ENCODE peak calls at places on chromosomes 11 and 22, in five cellular contexts. L is Peyer's patch, U is prostate gland, J is psoas muscle, S is ascending aorta. Y is an unnamed sample.

GRCh38 chr11:910044-910588 is 494 bp downstream of the CHID1 start:
- DNase-seq in S (no peak), U (no peak), J (no peak), L (no peak), Y (no peak)

GRCh38 chr22:48370508-48371325 is 1457.0 kb downstream of the BRD1 start:
- DNase-seq in L (no peak), S (no peak), J (no peak), U (no peak), Y (peak)

GRCh38 chr11:79321282-79321681 is 119.5 kb downstream of the TENM4 start:
- DNase-seq in U (no peak), J (no peak), S (no peak), L (no peak), Y (peak)

GRCh38 chr22:29396126-29396525 is 7.8 kb upstream of the AP1B1 start:
- DNase-seq in S (no peak), U (no peak), J (no peak), L (no peak), Y (no peak)

GRCh38 chr11:76149713-76150112 is 56.6 kb downstream of the WNT11 start:
- DNase-seq in U (no peak), J (no peak), S (no peak), L (no peak), Y (no peak)

GRCh38 chr11:94199367-94200130 is 70.9 kb downstream of the PANX1 start:
- DNase-seq in L (no peak), S (no peak), U (no peak), J (no peak), Y (peak)

GRCh38 chr11:79413258-79413657 is 27.6 kb downstream of the TENM4 start:
- DNase-seq in S (peak), L (peak), U (no peak), J (peak), Y (peak)

GRCh38 chr11:134497586-134497985 is 85.5 kb upstream of the B3GAT1 start:
- DNase-seq in U (peak), L (peak), S (no peak), J (no peak), Y (no peak)

GRCh38 chr11:7577883-7578242 is 64.1 kb downstream of the PPFIBP2 start:
- DNase-seq in S (no peak), U (peak), J (no peak), L (no peak), Y (peak)

GRCh38 chr11:93500759-93501158 is 42.4 kb downstream of the SMCO4 start:
- DNase-seq in L (no peak), S (no peak), U (no peak), J (no peak), Y (no peak)

GRCh38 chr11:33135768-33136443 is 25.4 kb downstream of the CSTF3 start:
- DNase-seq in U (no peak), L (no peak), J (no peak), S (no peak), Y (no peak)

GRCh38 chr22:26689553-26690301 is 32.3 kb downstream of the MIAT start:
- DNase-seq in J (no peak), U (no peak), S (no peak), L (no peak), Y (no peak)

GRCh38 chr11:2805388-2806057 is 80.1 kb downstream of the CDKN1C start:
- DNase-seq in U (no peak), L (peak), S (no peak), J (peak), Y (no peak)

GRCh38 chr11:34044664-34045485 is 6.7 kb upstream of the CAPRIN1 start:
- DNase-seq in J (peak), L (no peak), U (no peak), S (no peak), Y (peak)

GRCh38 chr11:83456075-83456474 is 169.9 kb upstream of the CCDC90B start:
- DNase-seq in S (no peak), U (no peak), J (no peak), L (no peak), Y (no peak)

GRCh38 chr11:35223429-35223828 is 84.5 kb downstream of the CD44 start:
- DNase-seq in U (no peak), S (no peak), L (no peak), J (no peak), Y (peak)

GRCh38 chr11:125871391-125872137 is 15.9 kb upstream of the HYLS1 start:
- DNase-seq in U (no peak), J (no peak), S (no peak), L (no peak), Y (peak)

GRCh38 chr22:17890245-17890671 is 116.0 kb upstream of the BID start:
- DNase-seq in U (no peak), L (no peak), J (peak), S (no peak), Y (no peak)

GRCh38 chr11:64409278-64409677 is 50.3 kb downstream of the RPS6KA4 start:
- DNase-seq in U (no peak), J (no peak), S (no peak), L (no peak), Y (no peak)

GRCh38 chr22:22462813-22463567 is 45.6 kb downstream of the ZNF280B start:
- DNase-seq in L (no peak), J (no peak), S (no peak), U (no peak), Y (no peak)

GRCh38 chr11:20026629-20027545 is 133.4 kb downstream of the DBX1 start:
- DNase-seq in J (no peak), U (no peak), L (no peak), S (no peak), Y (no peak)

GRCh38 chr11:17744151-17744940 is 9.8 kb downstream of the KCNC1 start:
- DNase-seq in U (no peak), S (no peak), J (no peak), L (no peak), Y (no peak)

GRCh38 chr11:73661035-73661628 is 14.8 kb downstream of the PLEKHB1 start:
- DNase-seq in U (peak), J (peak), L (peak), S (peak), Y (peak)
- H3K4me3 ChIP-seq in U (peak), J (peak), L (no peak), S (peak), Y (peak)

GRCh38 chr11:70230840-70231710 is 28.0 kb downstream of the FADD start:
- DNase-seq in J (no peak), L (no peak), S (no peak), U (no peak), Y (no peak)

GRCh38 chr11:70229737-70230136 is 26.6 kb downstream of the FADD start:
- DNase-seq in J (no peak), S (no peak), U (no peak), L (no peak), Y (no peak)

GRCh38 chr11:70230151-70230839 is 27.2 kb downstream of the FADD start:
- DNase-seq in L (no peak), J (no peak), U (no peak), S (no peak), Y (peak)

GRCh38 chr11:70225629-70226582 is 22.8 kb downstream of the FADD start:
- DNase-seq in S (no peak), U (no peak), L (no peak), J (peak), Y (no peak)

DNA sequence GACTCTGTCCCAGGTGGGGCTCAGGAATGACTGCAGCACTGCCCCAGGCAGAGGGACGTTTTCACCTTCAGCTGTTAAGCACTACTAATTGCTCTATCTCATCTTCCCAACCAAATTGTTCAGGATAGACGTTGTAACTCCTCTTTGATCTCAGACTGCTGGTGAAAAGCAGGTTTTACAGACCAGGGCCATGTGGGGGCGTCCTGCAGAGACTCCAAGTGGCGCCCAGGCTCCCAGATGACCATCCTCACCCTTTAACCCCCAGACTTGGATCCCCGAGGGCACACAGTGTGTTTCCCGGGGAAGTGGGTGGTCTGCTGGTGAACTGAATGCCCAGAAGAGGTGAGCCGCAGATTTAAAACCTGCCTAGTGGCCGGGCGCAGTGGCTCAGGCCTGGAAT is 23.9 kb downstream of the FADD start:
- DNase-seq in U (no peak), J (no peak), S (no peak), L (no peak), Y (no peak)
- TF ChIP-seq CTCF in U (no peak), J (no peak), S (no peak), L (no peak), Y (no peak)

DNA sequence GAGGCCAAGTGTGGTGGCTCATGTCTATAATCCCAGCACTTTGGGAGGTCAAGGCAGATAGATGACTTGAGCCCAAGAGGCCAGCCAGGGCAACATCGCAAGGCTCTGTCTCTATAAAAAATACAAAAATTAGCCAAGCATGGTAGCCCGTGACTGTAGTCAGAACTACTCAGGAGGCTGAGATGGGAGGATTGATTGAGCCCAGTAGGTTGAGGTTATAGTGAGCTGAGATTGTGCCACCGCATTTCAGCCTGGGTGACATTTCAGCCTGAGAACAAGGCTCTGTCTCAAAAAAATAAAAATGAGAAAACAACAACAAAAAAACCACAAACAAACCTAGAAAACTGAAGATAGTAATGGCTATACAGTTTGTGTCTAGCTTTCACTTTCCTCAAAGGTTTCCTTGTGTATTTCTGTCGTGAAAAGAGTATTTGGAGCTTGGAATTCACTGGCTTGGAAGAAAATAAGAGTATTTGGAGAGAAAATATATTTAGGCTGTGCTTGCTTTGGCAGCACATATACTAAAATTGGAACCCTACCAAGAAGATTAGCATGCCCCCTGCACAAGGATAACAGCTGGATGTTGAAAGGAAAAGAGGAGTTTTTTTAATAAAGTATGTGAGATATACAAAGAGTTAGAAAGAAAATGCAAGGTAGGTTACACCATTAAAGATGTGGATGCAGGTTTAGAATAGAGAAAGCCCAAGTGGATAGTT is 3.9 kb upstream of the BIRC3 start:
- DNase-seq in L (no peak), J (no peak), U (no peak), S (no peak), Y (no peak)
- H3K4me3 ChIP-seq in L (no peak), J (peak), U (no peak), S (peak), Y (peak)

DNA sequence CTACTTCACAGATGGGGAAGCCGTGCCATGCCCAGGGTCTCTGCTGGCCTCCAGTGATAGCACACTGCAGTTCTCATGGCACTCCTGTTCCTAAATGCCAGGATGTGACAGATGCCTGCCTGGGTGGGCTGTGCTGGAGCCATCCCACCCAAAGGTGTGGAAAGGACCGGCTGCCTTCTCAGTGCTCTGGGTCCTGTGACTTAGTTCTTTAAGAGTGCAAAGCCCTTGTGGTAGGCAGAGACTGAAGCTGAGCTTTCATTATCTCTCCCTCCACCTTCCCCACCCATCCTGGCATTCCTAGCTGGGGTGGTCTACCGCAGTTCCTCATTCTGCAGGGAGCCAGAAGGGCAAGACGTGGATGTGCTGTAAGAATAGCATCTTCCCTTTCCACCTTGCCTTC is 150.1 kb downstream of the CEP164 start:
- DNase-seq in L (no peak), S (no peak), J (no peak), U (no peak), Y (no peak)
- TF ChIP-seq CTCF in L (no peak), S (no peak), J (no peak), U (no peak), Y (no peak)

GRCh38 chr11:130523166-130523565 is 74.7 kb downstream of the ADAMTS15 start:
- DNase-seq in S (no peak), J (no peak), U (no peak), L (no peak), Y (no peak)
- H3K4me3 ChIP-seq in S (no peak), J (no peak), U (no peak), L (no peak), Y (no peak)

GRCh38 chr11:61891331-61892084 is at the start of gene FADS3:
- DNase-seq in S (peak), L (peak), U (peak), J (peak), Y (peak)
- TF ChIP-seq CTCF in S (no peak), L (peak), U (no peak), J (no peak), Y (no peak)

DNA sequence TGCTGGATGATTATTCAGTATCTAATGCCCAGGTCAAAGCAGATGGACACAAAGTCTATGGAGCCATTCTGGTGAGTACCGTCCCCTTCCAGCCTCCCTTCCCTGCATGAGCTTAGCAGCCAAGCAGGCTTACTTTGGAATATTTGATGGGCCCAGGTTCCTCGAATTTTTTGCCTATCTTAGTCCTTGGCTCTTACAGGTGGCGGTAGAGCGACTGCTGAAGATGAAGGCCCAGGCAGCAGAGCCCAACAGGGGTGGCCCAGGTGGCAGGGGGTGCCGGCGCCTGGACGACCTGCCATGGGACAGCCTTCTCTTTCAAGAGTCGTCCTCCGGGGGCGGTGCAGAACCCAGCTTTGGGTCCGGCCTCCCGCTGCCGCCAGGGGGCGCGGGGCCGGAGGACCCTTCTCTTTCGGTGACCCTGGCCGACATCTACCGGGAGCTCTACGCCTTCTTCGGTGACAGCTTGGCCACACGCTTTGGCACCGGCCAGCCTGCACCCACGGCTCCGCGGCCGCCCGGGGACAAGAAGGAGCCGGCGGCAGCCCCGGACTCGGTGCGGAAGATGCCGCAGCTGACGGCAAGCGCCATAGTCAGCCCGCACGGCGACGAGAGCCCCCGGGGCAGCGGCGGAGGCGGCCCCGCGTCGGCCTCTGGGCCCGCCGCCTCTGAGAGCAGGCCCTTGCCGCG is 741 bp upstream of the TMEM179B start:
- DNase-seq in S (peak), J (peak), U (peak), L (peak), Y (peak)
- H3K4me3 ChIP-seq in S (peak), J (peak), U (peak), L (peak), Y (peak)

DNA sequence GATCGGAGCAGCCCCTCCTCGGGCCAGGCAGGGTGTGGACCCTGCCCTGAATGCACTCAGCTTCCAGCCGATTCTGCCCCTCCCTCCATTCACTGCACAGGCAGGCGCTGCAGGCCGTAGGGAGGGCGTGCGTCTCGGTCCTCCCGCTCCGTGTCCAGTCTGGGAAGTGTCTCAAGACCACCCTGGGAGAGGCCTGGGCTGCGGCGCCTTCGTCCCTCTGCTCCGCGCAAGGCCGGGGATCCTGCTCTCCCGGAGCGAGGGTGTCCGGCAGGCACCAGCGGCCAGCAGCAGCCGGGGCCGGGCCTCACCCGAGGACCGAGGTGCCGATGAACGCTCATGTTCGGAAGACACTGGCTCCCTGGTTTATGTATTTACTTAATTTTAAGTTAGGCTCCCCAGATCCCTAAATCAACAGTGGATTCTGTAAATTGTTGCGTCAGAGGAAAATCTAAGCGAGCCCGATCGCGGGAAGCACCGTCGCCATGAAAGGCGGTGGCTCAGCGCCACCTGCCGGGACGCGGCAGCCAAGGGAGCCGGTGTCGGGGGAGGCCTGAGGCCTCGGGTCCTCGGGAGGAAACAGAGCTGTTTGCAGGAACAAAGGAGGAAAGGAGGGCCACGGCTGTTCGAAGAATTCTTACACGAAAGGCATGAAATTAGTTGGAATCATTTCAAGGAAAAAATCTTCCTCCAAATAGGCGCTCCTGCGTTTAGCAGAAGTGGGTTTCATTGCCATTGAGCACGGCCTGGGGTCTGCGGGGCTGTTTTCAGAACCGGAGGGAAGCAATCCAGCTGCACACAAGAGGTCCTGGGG is 195.3 kb downstream of the BRD1 start:
- DNase-seq in S (no peak), U (peak), L (no peak), J (peak), Y (peak)
- TF ChIP-seq CTCF in S (peak), U (peak), L (no peak), J (peak), Y (peak)